ENCODE peak calls at places on chromosomes 1 and 21, in four cellular contexts. O, L, U and B are unnamed samples.

GRCh38 chr1:44375547-44375946 is 20.5 kb upstream of the ERI3 start:
- DNase-seq in O (no peak), L (no peak), U (no peak), B (no peak)

GRCh38 chr1:200919386-200919785 is 24.7 kb downstream of the INAVA start:
- DNase-seq in L (no peak), O (no peak), U (no peak), B (no peak)

GRCh38 chr1:16984717-16985116 is 4.3 kb upstream of the MFAP2 start:
- DNase-seq in O (no peak), L (no peak), U (peak), B (no peak)

GRCh38 chr1:61213612-61214011 is 131.3 kb downstream of the NFIA start:
- DNase-seq in O (no peak), U (no peak), L (no peak), B (no peak)

GRCh38 chr1:245611251-245611650 is 456.5 kb downstream of the KIF26B start:
- DNase-seq in O (no peak), U (no peak), L (no peak), B (no peak)

GRCh38 chr21:44421901-44422840 is 33.1 kb upstream of the LRRC3 start:
- DNase-seq in L (no peak), O (no peak), U (no peak), B (no peak)

GRCh38 chr21:41433566-41433965 is 7.5 kb downstream of the MX1 start:
- DNase-seq in L (no peak), U (no peak), O (no peak), B (no peak)

GRCh38 chr1:66758247-66758755 is 6.0 kb downstream of the DYNLT5 start:
- DNase-seq in O (peak), U (peak), L (no peak), B (no peak)

GRCh38 chr1:27011058-27011764 is 1.4 kb downstream of the TENT5B start:
- DNase-seq in L (peak), O (no peak), U (no peak), B (no peak)

GRCh38 chr1:184958554-184959353 is 15.6 kb downstream of the NIBAN1 start:
- DNase-seq in L (no peak), O (no peak), U (no peak), B (no peak)

GRCh38 chr21:14889080-14889805 is 175.6 kb downstream of the NRIP1 start:
- DNase-seq in O (no peak), U (no peak), L (no peak), B (no peak)

GRCh38 chr1:3530931-3531818 is 76.7 kb downstream of the ARHGEF16 start:
- DNase-seq in U (peak), L (peak), O (no peak), B (peak)

GRCh38 chr1:164033782-164034181 is 525.2 kb upstream of the PBX1 start:
- DNase-seq in U (no peak), O (no peak), L (no peak), B (no peak)

GRCh38 chr1:71667224-71667623 is 586.4 kb upstream of the ZRANB2 start:
- DNase-seq in U (no peak), O (no peak), L (no peak), B (no peak)

GRCh38 chr1:54794401-54795099 is 6.6 kb downstream of the TTC22 start:
- DNase-seq in O (no peak), U (no peak), L (no peak), B (no peak)

GRCh38 chr1:22506130-22506692 is 54.6 kb downstream of the ZBTB40 start:
- DNase-seq in L (no peak), U (no peak), O (no peak), B (no peak)

GRCh38 chr1:218351617-218352438 is 6.7 kb downstream of the TGFB2 start:
- DNase-seq in L (no peak), U (peak), O (no peak), B (no peak)

GRCh38 chr21:16055012-16055411 is 325.2 kb downstream of the USP25 start:
- DNase-seq in U (no peak), O (no peak), L (no peak), B (no peak)

GRCh38 chr1:43450251-43451070 is 3.3 kb downstream of the HYI start:
- DNase-seq in L (no peak), O (no peak), U (no peak), B (no peak)

GRCh38 chr1:25550155-25550506 is 6.7 kb downstream of the LDLRAP1 start:
- DNase-seq in L (no peak), O (no peak), U (peak), B (no peak)

GRCh38 chr1:204828352-204828850 is 42.3 kb upstream of the NFASC start:
- DNase-seq in L (no peak), O (no peak), U (peak), B (no peak)

GRCh38 chr1:219304227-219305226 is 130.8 kb downstream of the LYPLAL1 start:
- DNase-seq in L (no peak), O (no peak), U (peak), B (no peak)

GRCh38 chr1:31102501-31102950 is 37.0 kb upstream of the PUM1 start:
- DNase-seq in L (no peak), O (no peak), U (no peak), B (no peak)

GRCh38 chr1:234848972-234849641 is 239.1 kb upstream of the IRF2BP2 start:
- DNase-seq in U (no peak), O (no peak), L (no peak), B (no peak)

GRCh38 chr1:165703648-165704047 is 5.3 kb upstream of the ALDH9A1 start:
- DNase-seq in U (no peak), L (no peak), O (no peak), B (no peak)

GRCh38 chr1:111542187-111542586 is 38.8 kb upstream of the ADORA3 start:
- DNase-seq in O (no peak), L (no peak), U (no peak), B (no peak)

GRCh38 chr1:187872555-187872954 is 1043.8 kb downstream of the PLA2G4A start:
- DNase-seq in O (no peak), L (no peak), U (no peak), B (no peak)

GRCh38 chr21:14942801-14943490 is 121.9 kb downstream of the NRIP1 start:
- DNase-seq in O (no peak), L (no peak), U (no peak), B (no peak)

GRCh38 chr1:19096036-19096833 is 113.8 kb downstream of the UBR4 start:
- DNase-seq in U (peak), O (no peak), L (peak), B (no peak)

GRCh38 chr1:161266836-161267235 is 8.3 kb downstream of the PCP4L1 start:
- DNase-seq in U (no peak), L (no peak), O (no peak), B (no peak)

GRCh38 chr1:47915677-47916353 is 81.4 kb downstream of the TRABD2B start:
- DNase-seq in O (no peak), U (no peak), L (no peak), B (no peak)

GRCh38 chr1:238562376-238562775 is 671.7 kb upstream of the ZP4 start:
- DNase-seq in L (no peak), O (no peak), U (no peak), B (no peak)

GRCh38 chr1:67434491-67434890 is 4.3 kb upstream of the SERBP1 start:
- DNase-seq in L (no peak), O (no peak), U (no peak), B (no peak)

GRCh38 chr1:79501153-79501552 is 494.6 kb upstream of the ADGRL4 start:
- DNase-seq in O (no peak), U (no peak), L (no peak), B (no peak)

GRCh38 chr1:65001238-65001792 is 35.0 kb upstream of the JAK1 start:
- DNase-seq in U (peak), O (no peak), L (no peak), B (no peak)

GRCh38 chr1:24119859-24120756 is 8.2 kb upstream of the MYOM3 start:
- DNase-seq in L (no peak), O (no peak), U (no peak), B (no peak)

GRCh38 chr1:199684686-199685273 is 342.7 kb upstream of the NR5A2 start:
- DNase-seq in L (peak), U (peak), O (peak), B (peak)

GRCh38 chr1:53111073-53111556 is 31.3 kb downstream of the SLC1A7 start:
- DNase-seq in L (no peak), O (no peak), U (no peak), B (no peak)

GRCh38 chr1:5495596-5496410 is 496.4 kb downstream of the NPHP4 start:
- DNase-seq in U (no peak), O (no peak), L (no peak), B (no peak)

GRCh38 chr1:5492861-5493260 is 499.4 kb downstream of the NPHP4 start:
- DNase-seq in O (no peak), U (no peak), L (no peak), B (no peak)

GRCh38 chr1:5491207-5491904 is 500.9 kb downstream of the NPHP4 start:
- DNase-seq in L (no peak), O (no peak), U (no peak), B (no peak)

GRCh38 chr1:5494518-5494917 is 497.7 kb downstream of the NPHP4 start:
- DNase-seq in L (no peak), U (no peak), O (no peak), B (no peak)

GRCh38 chr1:5493708-5494390 is 498.4 kb downstream of the NPHP4 start:
- DNase-seq in L (no peak), U (no peak), O (no peak), B (no peak)
- H3K9ac ChIP-seq in L (no peak), U (no peak), O (no peak), B (no peak)

GRCh38 chr1:243846761-243847160 is 3.3 kb downstream of the AKT3 start:
- DNase-seq in U (no peak), O (no peak), L (no peak), B (no peak)

GRCh38 chr1:243845888-243846287 is 4.2 kb downstream of the AKT3 start:
- DNase-seq in O (no peak), L (no peak), U (no peak), B (no peak)

GRCh38 chr1:243842154-243842553 is 7.9 kb downstream of the AKT3 start:
- DNase-seq in U (peak), O (no peak), L (no peak), B (no peak)

GRCh38 chr1:243842978-243843490 is 7.0 kb downstream of the AKT3 start:
- DNase-seq in U (peak), L (no peak), O (no peak), B (no peak)

DNA sequence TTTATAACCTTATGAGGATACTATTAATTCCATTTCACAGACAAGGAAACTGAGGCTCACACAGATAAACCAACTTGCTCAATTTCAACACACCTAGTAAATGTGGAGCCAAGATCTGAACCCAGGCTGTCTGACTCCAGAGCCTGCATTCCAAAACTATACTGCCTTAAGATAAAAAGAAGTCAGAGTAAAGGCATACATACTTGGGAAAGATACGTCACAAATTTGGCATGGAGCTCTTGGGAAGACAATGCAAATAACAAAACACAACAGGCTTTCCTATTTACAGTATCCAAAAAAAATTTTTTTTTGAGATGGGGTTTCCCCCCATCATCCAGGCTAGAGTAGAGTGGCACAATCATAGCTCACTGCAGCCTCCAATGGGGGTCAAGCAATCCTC is 5.9 kb downstream of the AKT3 start:
- DNase-seq in L (no peak), U (no peak), O (no peak), B (no peak)
- TF ChIP-seq EZH2 in L (no peak), U (no peak), O (no peak), B (no peak)

DNA sequence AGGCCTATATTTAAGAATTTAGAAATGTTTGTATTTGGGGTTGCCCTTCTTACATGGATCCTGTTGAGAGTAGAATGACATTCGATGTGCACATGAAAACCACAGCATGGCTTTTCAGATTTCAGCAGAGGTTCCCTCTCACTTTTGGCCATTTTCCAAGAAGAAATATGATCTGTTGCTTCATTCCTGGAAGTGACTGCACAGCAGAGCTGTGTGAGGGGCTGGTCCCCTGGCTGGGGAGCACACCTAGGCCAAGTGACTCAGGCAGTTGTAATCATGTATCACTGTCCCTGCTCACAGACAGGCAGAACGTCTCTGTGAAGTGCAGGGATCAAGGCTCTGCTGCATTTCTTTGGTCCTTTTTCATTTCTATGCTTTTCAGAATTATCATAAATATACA is 32.3 kb downstream of the AGT start:
- DNase-seq in U (peak), L (peak), O (no peak), B (peak)
- TF ChIP-seq POLR2AphosphoS5 in U (no peak), L (peak), O (no peak), B (no peak)

GRCh38 chr21:36639769-36640168 is 59.1 kb upstream of the SIM2 start:
- DNase-seq in L (no peak), O (no peak), U (no peak), B (no peak)
- H3K9ac ChIP-seq in L (no peak), O (no peak), U (no peak), B (no peak)

DNA sequence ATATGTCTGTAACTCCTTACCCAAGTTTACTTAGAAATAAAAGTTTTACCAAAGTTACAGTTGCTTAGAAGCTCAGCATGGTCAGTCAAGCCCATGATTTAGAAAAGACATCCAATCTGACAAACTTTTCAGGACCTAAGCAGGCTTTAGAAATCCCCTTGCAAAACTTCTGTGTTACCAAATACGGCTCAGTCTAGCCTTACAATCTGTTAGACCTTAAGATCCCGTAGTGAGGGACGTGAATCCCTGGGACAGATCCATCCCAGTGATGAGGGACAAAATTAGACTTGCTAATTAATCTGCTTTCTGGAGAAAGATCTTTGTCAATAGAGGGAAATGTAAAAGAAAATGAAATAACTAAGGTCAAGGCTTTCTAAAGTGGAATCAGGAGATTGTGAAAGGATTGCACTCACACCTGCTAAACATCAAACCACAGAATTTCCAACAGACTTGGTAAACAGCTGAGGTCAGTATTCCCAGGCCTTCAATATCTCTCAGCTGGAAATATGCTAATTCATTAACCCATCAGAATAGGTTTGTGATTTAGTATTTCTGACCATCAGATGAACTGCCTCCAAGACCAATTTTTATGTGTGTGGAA is 375.3 kb downstream of the DUSP10 start:
- DNase-seq in O (no peak), U (no peak), L (no peak), B (no peak)
- TF ChIP-seq EZH2 in O (no peak), U (no peak), L (no peak), B (no peak)

GRCh38 chr21:20877976-20878375 is 120.2 kb upstream of the NCAM2 start:
- DNase-seq in U (no peak), O (no peak), L (no peak), B (no peak)

GRCh38 chr21:20875741-20876140 is 122.5 kb upstream of the NCAM2 start:
- DNase-seq in L (no peak), U (no peak), O (no peak), B (no peak)

GRCh38 chr21:20874202-20874601 is 124.0 kb upstream of the NCAM2 start:
- DNase-seq in O (no peak), U (no peak), L (no peak), B (no peak)
- TF ChIP-seq POLR2AphosphoS5 in O (no peak), U (no peak), L (no peak), B (no peak)

GRCh38 chr1:20602851-20603450 is 14.1 kb downstream of the CDA start:
- DNase-seq in L (no peak), U (no peak), O (no peak), B (no peak)

GRCh38 chr1:20601123-20601825 is 12.4 kb downstream of the CDA start:
- DNase-seq in U (peak), O (no peak), L (no peak), B (no peak)

GRCh38 chr1:20604678-20605077 is 15.8 kb downstream of the CDA start:
- DNase-seq in L (no peak), O (no peak), U (no peak), B (no peak)

GRCh38 chr1:20600156-20600555 is 11.3 kb downstream of the CDA start:
- DNase-seq in O (no peak), U (no peak), L (no peak), B (no peak)

GRCh38 chr1:20603473-20604464 is 14.9 kb downstream of the CDA start:
- DNase-seq in U (no peak), L (no peak), O (no peak), B (no peak)
- H3K9ac ChIP-seq in U (no peak), L (peak), O (no peak), B (no peak)